ENCODE peak calls at places on chromosome 9, in seven cellular contexts. V, S, O, M, P, W and L are unnamed samples.

GRCh38 chr9:93686127-93686879 is 109.9 kb downstream of the PHF2 start:
- DNase-seq in V (no peak), S (peak; percentile 2), O (no peak), M (no peak), P (peak; percentile 44), W (no peak), L (no peak)

GRCh38 chr9:136762221-136762691 is 2.1 kb downstream of the LCN15 start:
- DNase-seq in V (no peak), S (no peak), O (no peak), M (no peak), P (no peak), W (no peak), L (no peak)

GRCh38 chr9:113269355-113269754 is 6.0 kb downstream of the CDC26 start:
- DNase-seq in V (no peak), S (no peak), O (no peak), M (no peak), P (no peak), W (no peak), L (no peak)

GRCh38 chr9:91075279-91075678 is 273.7 kb downstream of the SYK start:
- DNase-seq in V (no peak), S (no peak), O (no peak), M (no peak), P (peak; percentile 44), W (no peak), L (no peak)

GRCh38 chr9:20024159-20024571 is 235.3 kb upstream of the SLC24A2 start:
- DNase-seq in V (no peak), S (no peak), O (no peak), M (no peak), P (no peak), W (no peak), L (no peak)

GRCh38 chr9:136517950-136518349 is 27.9 kb downstream of the NOTCH1 start:
- DNase-seq in V (no peak), S (no peak), O (no peak), M (no peak), P (no peak), W (no peak), L (no peak)

GRCh38 chr9:81625969-81626368 is 63.4 kb downstream of the TLE1 start:
- DNase-seq in V (no peak), S (no peak), O (no peak), M (no peak), P (no peak), W (no peak), L (no peak)

GRCh38 chr9:30362368-30362767 is 2022.1 kb upstream of the ACO1 start:
- DNase-seq in V (no peak), S (no peak), O (no peak), M (no peak), P (no peak), W (no peak), L (no peak)

GRCh38 chr9:134188421-134189166 is 24.2 kb upstream of the RNU6ATAC start:
- DNase-seq in V (no peak), S (no peak), O (no peak), M (peak; percentile 34), P (peak; percentile 63), W (peak; percentile 14), L (no peak)

GRCh38 chr9:93082841-93083411 is 13.1 kb upstream of the CARD19 start:
- DNase-seq in V (no peak), S (no peak), O (no peak), M (peak; percentile 30), P (peak; percentile 43), W (peak; percentile 13), L (no peak)

GRCh38 chr9:97536480-97536879 is 35.0 kb downstream of the TMOD1 start:
- DNase-seq in V (no peak), S (no peak), O (no peak), M (no peak), P (no peak), W (no peak), L (peak; percentile 82)

GRCh38 chr9:126295936-126296600 is 30.6 kb upstream of the MVB12B start:
- DNase-seq in V (no peak), S (no peak), O (no peak), M (no peak), P (peak; percentile 44), W (no peak), L (no peak)

GRCh38 chr9:126482361-126483044 is 131.2 kb upstream of the LMX1B start:
- DNase-seq in V (no peak), S (no peak), O (no peak), M (no peak), P (no peak), W (peak; percentile 74), L (no peak)

GRCh38 chr9:96461336-96461735 is 11.4 kb downstream of the HABP4 start:
- DNase-seq in V (no peak), S (no peak), O (no peak), M (no peak), P (no peak), W (no peak), L (no peak)

GRCh38 chr9:75359638-75360037 is 271.3 kb downstream of the OSTF1 start:
- DNase-seq in V (no peak), S (no peak), O (no peak), M (no peak), P (no peak), W (no peak), L (no peak)

GRCh38 chr9:95495988-95496387 is 20.8 kb downstream of the PTCH1 start:
- DNase-seq in V (no peak), S (no peak), O (no peak), M (no peak), P (no peak), W (no peak), L (no peak)

GRCh38 chr9:27432308-27432707 is 91.8 kb upstream of the IFNK start:
- DNase-seq in V (no peak), S (no peak), O (no peak), M (no peak), P (no peak), W (no peak), L (no peak)

DNA sequence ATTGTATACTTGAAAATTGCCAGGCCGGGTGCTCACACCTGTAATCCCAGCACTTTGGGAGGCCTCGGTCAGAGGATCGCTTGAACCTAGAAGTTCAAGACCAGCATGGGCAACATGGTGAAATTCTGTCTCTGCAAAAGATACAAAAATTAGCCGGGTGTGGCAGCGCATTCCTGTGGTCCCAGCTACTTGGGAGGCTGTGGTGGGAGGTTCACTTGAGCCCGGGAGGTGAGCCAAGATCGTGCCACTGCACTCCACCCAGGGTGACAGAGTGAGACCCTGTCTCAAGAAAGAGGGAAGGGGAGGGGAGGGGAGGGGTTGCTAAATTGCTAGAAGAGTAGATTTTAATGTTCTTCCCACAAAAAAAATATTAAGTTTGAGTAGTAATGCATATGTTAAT is 53.2 kb downstream of the FNBP1 start:
- DNase-seq in V (no peak), S (no peak), O (no peak), M (no peak), P (peak; percentile 35), W (no peak), L (no peak)
- H3K4me1 ChIP-seq in V (peaks cover 20% of the 10 kb centered on the region), S (peaks cover 63% of the 10 kb centered on the region), O (no peaks in the 10 kb centered on the region), M (peaks cover 9% of the 10 kb centered on the region), P (no peaks in the 10 kb centered on the region), W (peaks cover 6% of the 10 kb centered on the region), L (no peaks in the 10 kb centered on the region)

DNA sequence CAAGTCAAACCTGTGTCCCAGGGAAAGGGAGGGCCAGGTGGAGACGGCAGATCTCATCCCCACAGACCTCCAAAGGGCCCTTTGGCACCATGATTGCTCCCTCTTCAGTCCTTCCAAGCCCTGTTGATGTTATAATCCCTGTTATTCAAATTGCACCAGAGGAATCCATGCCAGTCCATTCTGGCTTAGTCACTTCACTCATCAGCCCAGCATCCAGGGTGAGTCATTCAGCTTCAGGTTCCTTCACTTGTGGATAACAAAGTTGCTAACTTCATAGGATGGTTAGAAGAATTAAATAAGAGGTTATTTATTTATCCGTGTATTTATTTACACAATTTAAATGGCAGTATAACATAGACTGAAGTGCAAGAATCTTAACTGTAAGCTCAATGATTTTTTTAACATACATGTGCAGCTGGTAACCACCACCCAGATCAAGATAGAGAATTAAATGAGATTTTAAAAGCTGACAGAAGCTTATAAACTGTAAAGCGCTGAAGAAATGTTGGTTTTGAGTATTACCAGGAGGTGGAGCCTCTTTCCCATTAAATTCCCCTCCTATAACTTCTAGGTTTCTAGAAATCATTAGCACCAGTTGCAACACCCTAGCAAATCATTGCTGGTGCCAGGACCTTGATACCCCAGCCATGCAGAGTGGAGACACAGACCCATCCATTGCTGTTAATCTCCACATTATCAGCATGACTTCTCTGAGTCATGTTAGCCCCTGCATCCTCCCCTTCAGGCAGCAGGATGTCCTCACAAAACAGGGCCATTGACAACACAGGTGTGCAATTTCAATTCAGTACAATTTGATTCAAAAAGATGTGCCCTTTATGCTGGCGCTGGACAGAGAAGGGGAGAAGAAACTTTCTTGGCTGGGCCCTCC is 77.4 kb downstream of the SEC61B start:
- DNase-seq in V (no peak), S (no peak), O (no peak), M (no peak), P (no peak), W (peak; percentile 24), L (no peak)
- TF ChIP-seq CTCF in V (peak; percentile 28), S (no peak), O (peak; percentile 54), M (no peak), P (no peak), W (no peak), L (no peak)

GRCh38 chr9:116072046-116072445 is 81.5 kb upstream of the PAPPA start:
- DNase-seq in V (no peak), S (no peak), O (no peak), M (no peak), P (no peak), W (no peak), L (no peak)
- H3K4me1 ChIP-seq in V (peaks cover 14% of the 10 kb centered on the region), S (no peaks in the 10 kb centered on the region), O (no peaks in the 10 kb centered on the region), M (no peaks in the 10 kb centered on the region), P (no peaks in the 10 kb centered on the region), W (no peaks in the 10 kb centered on the region), L (no peaks in the 10 kb centered on the region)

DNA sequence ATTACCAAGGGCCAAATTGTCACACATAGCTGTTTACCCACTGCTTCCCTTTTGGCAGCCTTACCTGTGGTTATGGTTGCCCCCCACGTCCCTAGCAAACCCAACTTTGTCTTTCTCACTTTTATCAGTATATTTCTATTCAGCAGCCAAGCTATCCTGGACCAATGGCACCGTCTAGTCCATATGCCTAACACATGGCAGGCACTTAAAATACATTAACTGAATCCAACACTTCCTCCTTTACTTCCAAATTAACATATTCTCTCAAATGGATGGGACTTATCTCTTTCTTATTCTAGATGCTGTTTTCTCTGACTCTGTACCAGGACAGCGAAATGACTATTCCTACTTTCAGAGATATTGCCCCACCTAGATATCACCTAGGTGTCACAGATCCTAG is 50.9 kb upstream of the SLC44A1 start:
- DNase-seq in V (no peak), S (no peak), O (no peak), M (no peak), P (no peak), W (no peak), L (no peak)
- TF ChIP-seq CTCF in V (no peak), S (no peak), O (no peak), M (no peak), P (no peak), W (no peak), L (no peak)

DNA sequence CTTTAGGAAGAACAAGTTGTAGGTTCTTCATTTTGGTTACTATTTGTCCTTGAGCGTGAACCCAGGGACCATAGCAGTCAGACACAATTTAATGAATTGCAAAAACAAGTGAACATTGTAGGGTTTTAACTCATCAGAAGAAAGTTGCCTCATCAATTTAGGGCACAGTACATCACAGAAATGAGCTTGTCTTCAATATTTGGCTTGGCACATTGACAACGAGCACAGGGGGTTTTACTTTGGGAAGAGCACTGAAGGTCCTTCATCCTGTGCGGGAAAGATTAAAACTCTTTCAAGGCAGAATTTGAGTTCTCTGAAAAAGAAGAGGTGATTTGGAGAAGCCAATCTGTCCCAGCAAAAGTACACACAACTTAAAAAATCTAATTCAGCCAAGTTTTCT is 381.2 kb downstream of the TMEM38B start:
- DNase-seq in V (no peak), S (no peak), O (no peak), M (no peak), P (no peak), W (no peak), L (no peak)
- H3K4me1 ChIP-seq in V (no peaks in the 10 kb centered on the region), S (peaks cover 5% of the 10 kb centered on the region), O (peaks cover 20% of the 10 kb centered on the region), M (no peaks in the 10 kb centered on the region), P (no peaks in the 10 kb centered on the region), W (no peaks in the 10 kb centered on the region), L (no peaks in the 10 kb centered on the region)